ENCODE peak calls at places on chromosomes 12 and 14, in five cellular contexts. H, V, J, C and G are unnamed samples.
A peak's percentile ranks its signal among the peaks of the same experiment; 100 is the strongest.

GRCh38 chr12:63276537-63277365 is 125.8 kb upstream of the AVPR1A start:
- DNase-seq in H (no peak), V (peak; percentile 37), J (peak; percentile 61), C (no peak), G (no peak)

GRCh38 chr12:102484732-102485069 is 4.3 kb upstream of the IGF1 start:
- DNase-seq in H (no peak), V (no peak), J (no peak), C (no peak), G (no peak)

GRCh38 chr12:51980051-51980808 is 26.5 kb upstream of the TAMALIN start:
- DNase-seq in H (peak; percentile 49), V (peak; percentile 44), J (peak; percentile 82), C (no peak), G (peak; percentile 53)

GRCh38 chr12:113130457-113131135 is 5.0 kb downstream of the RASAL1 start:
- DNase-seq in H (no peak), V (peak; percentile 47), J (no peak), C (no peak), G (no peak)

GRCh38 chr14:67674139-67674479 is 323 bp downstream of the VTI1B start:
- DNase-seq in H (peak; percentile 65), V (peak; percentile 58), J (peak; percentile 73), C (no peak), G (peak; percentile 52)

GRCh38 chr12:2892246-2892645 is 1.6 kb downstream of the TULP3 start:
- DNase-seq in H (no peak), V (no peak), J (no peak), C (no peak), G (no peak)

GRCh38 chr14:68177728-68178127 is 358.1 kb downstream of the RAD51B start:
- DNase-seq in H (no peak), V (no peak), J (no peak), C (no peak), G (no peak)

GRCh38 chr12:98422809-98423208 is 92.6 kb upstream of the TMPO start:
- DNase-seq in H (no peak), V (peak; percentile 20), J (no peak), C (no peak), G (no peak)

GRCh38 chr14:103801459-103801858 is 45.9 kb downstream of the PPP1R13B start:
- DNase-seq in H (no peak), V (peak; percentile 89), J (no peak), C (no peak), G (no peak)

GRCh38 chr14:39015360-39015961 is 87.6 kb downstream of the SEC23A start:
- DNase-seq in H (no peak), V (peak; percentile 11), J (no peak), C (no peak), G (no peak)

GRCh38 chr14:76812422-76813383 is at the start of gene ANGEL1:
- DNase-seq in H (peak; percentile 96), V (peak; percentile 93), J (peak; percentile 98), C (peak; percentile 100), G (peak; percentile 96)

GRCh38 chr12:119804011-119804641 is 73.0 kb downstream of the CIT start:
- DNase-seq in H (no peak), V (peak; percentile 77), J (peak; percentile 57), C (peak; percentile 85), G (no peak)

GRCh38 chr14:85439696-85440328 is 90.1 kb upstream of the FLRT2 start:
- DNase-seq in H (no peak), V (peak; percentile 75), J (no peak), C (no peak), G (no peak)

DNA sequence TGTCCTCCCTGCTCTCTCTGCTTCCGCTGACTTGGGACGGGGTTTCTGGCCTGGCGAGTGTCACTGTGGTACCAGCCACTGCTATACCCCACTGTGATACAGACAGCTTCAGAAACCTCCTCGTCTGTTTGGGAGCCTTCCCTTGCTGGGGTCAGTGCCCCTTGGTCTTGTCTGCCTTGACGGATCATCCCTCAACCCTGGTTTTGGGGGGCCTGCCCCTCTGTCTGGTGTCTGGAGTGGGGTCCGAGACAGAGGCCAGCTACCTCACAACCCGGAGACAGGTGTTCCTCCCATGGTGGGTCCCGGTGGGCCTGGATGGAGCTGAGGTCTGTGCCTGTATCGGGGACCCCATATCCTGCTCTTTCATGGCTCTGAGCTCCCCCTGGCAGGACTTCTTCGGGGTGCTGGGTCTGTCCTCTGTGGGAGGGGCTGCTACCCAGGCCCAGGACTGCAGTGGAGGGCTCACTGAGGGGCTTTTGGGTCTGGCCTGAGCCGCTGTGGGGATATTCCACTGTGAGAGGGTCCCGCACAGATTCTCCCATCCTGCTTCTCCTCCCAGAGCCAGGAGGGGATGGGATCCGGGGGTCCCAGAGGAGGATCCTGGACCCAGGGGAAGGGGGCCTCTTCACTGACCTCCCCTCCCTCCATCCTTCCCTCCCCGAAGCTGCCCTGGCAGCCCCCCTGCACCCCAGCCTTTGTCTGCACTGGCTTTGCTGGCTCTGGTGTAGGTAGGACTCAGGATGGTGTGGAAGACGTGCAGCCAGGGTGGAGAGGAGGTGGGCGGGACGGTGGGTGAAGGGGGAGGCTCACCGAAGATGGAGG is 365.5 kb downstream of the TMEM121 start:
- DNase-seq in H (peak; percentile 4), V (no peak), J (peak; percentile 17), C (no peak), G (no peak)
- H3K9me3 ChIP-seq in H (no peaks in the 10 kb centered on the region), V (peaks cover 20% of the 10 kb centered on the region), J (no peaks in the 10 kb centered on the region), C (no peaks in the 10 kb centered on the region), G (no peaks in the 10 kb centered on the region)

GRCh38 chr12:122979001-122979907 is 1.2 kb upstream of the ARL6IP4 start:
- DNase-seq in H (peak; percentile 35), V (no peak), J (no peak), C (no peak), G (no peak)

GRCh38 chr12:122981036-122981471 is 573 bp downstream of the ARL6IP4 start:
- DNase-seq in H (peak; percentile 42), V (no peak), J (no peak), C (no peak), G (no peak)

GRCh38 chr12:122981587-122982493 is 1.4 kb downstream of the ARL6IP4 start:
- DNase-seq in H (no peak), V (no peak), J (no peak), C (no peak), G (no peak)

GRCh38 chr12:122979908-122980191 is 631 bp upstream of the ARL6IP4 start:
- DNase-seq in H (no peak), V (peak; percentile 16), J (no peak), C (no peak), G (no peak)

GRCh38 chr12:122980192-122981035 is at the start of gene ARL6IP4:
- DNase-seq in H (peak; percentile 70), V (peak; percentile 68), J (peak; percentile 70), C (peak; percentile 95), G (peak; percentile 51)
- H3K4me1 ChIP-seq in H (peaks cover 32% of the 10 kb centered on the region), V (peaks cover 48% of the 10 kb centered on the region), J (peaks cover 73% of the 10 kb centered on the region), C (peaks cover 68% of the 10 kb centered on the region), G (peaks cover 45% of the 10 kb centered on the region)

GRCh38 chr12:129605666-129606065 is 298.2 kb downstream of the TMEM132D start:
- DNase-seq in H (no peak), V (no peak), J (no peak), C (no peak), G (no peak)

GRCh38 chr12:129607293-129607692 is 296.5 kb downstream of the TMEM132D start:
- DNase-seq in H (no peak), V (no peak), J (no peak), C (no peak), G (no peak)

GRCh38 chr12:129610601-129611120 is 293.2 kb downstream of the TMEM132D start:
- DNase-seq in H (no peak), V (no peak), J (no peak), C (no peak), G (no peak)

GRCh38 chr12:129606239-129606638 is 297.6 kb downstream of the TMEM132D start:
- DNase-seq in H (no peak), V (no peak), J (no peak), C (no peak), G (no peak)

GRCh38 chr12:129607756-129608155 is 296.1 kb downstream of the TMEM132D start:
- DNase-seq in H (no peak), V (no peak), J (no peak), C (no peak), G (no peak)
- H3K4me3 ChIP-seq in H (no peak overlapping the region), V (no peak overlapping the region), J (no peak overlapping the region), C (no peak overlapping the region), G (no peak overlapping the region)

GRCh38 chr12:34391771-34392581 is 369.7 kb downstream of the ALG10 start:
- DNase-seq in H (no peak), V (no peak), J (peak; percentile 11), C (peak; percentile 48), G (no peak)
- H3K9me3 ChIP-seq in H (peaks cover 4% of the 10 kb centered on the region), V (peaks cover 55% of the 10 kb centered on the region), J (peaks cover 97% of the 10 kb centered on the region), C (no peaks in the 10 kb centered on the region), G (peaks cover 1% of the 10 kb centered on the region)

GRCh38 chr14:55026441-55026792 is 482 bp downstream of the WDHD1 start:
- DNase-seq in H (no peak), V (no peak), J (no peak), C (no peak), G (no peak)
- H3K4me1 ChIP-seq in H (peaks cover 3% of the 10 kb centered on the region), V (peaks cover 16% of the 10 kb centered on the region), J (peaks cover 11% of the 10 kb centered on the region), C (peaks cover 22% of the 10 kb centered on the region), G (peaks cover 8% of the 10 kb centered on the region)